ENCODE peak calls at places on chromosomes 12 and 14, in nine cellular contexts. K is effector memory CD4-positive, alpha-beta T cell; G is thyroid gland; W is PC-3; B is left lung; C is neuronal stem cell; H is transverse colon; U is body of pancreas; R is Panc1. P is an unnamed sample.

GRCh38 chr14:55103005-55103640 is 25.9 kb upstream of the LGALS3 start:
- DNase-seq in U (peak), K (peak), H (peak), G (peak), W (peak), B (peak), R (peak), C (peak), P (peak)

GRCh38 chr14:77044776-77045569 is 16.5 kb upstream of the IRF2BPL start:
- DNase-seq in W (peak), H (peak), K (no peak), C (no peak), G (no peak), U (peak), B (no peak), R (no peak), P (no peak)

GRCh38 chr12:49188916-49189367 is at the start of gene TUBA1A:
- DNase-seq in H (peak), U (peak), B (peak), K (peak), W (peak), G (peak), C (peak), R (peak), P (peak)

GRCh38 chr12:57216931-57217871 is 607 bp downstream of the NXPH4 start:
- DNase-seq in G (no peak), K (peak), C (no peak), W (peak), R (no peak), B (no peak), U (peak), H (no peak), P (no peak)

GRCh38 chr12:98154850-98155249 is 360.5 kb upstream of the TMPO start:
- DNase-seq in B (peak), G (peak), H (no peak), U (peak), C (peak), W (peak), K (no peak), R (no peak), P (no peak)

GRCh38 chr14:94173471-94173884 is 644 bp upstream of the PPP4R4 start:
- DNase-seq in W (no peak), B (peak), G (peak), R (no peak), H (peak), U (peak), C (no peak), K (no peak), P (no peak)

GRCh38 chr14:56055521-56055920 is 62.7 kb upstream of the PELI2 start:
- DNase-seq in G (no peak), K (no peak), U (no peak), C (no peak), W (no peak), B (no peak), H (no peak), R (no peak), P (no peak)

GRCh38 chr12:50214018-50214417 is 46.8 kb upstream of the CERS5 start:
- DNase-seq in G (no peak), R (no peak), B (no peak), H (no peak), K (no peak), U (no peak), C (no peak), W (no peak), P (no peak)

GRCh38 chr12:132557291-132557968 is 53.0 kb downstream of the LRCOL1 start:
- DNase-seq in K (no peak), R (no peak), C (no peak), H (no peak), G (no peak), B (no peak), W (no peak), U (no peak), P (no peak)

GRCh38 chr12:111022386-111022785 is 102.0 kb upstream of the MYL2 start:
- DNase-seq in U (no peak), R (no peak), K (no peak), B (no peak), C (no peak), G (no peak), H (no peak), W (no peak), P (no peak)

GRCh38 chr12:104738371-104738710 is 219.7 kb downstream of the SLC41A2 start:
- DNase-seq in W (no peak), G (peak), C (no peak), K (no peak), R (no peak), H (no peak), U (no peak), B (no peak), P (peak)

GRCh38 chr12:104737113-104737512 is 221.0 kb downstream of the SLC41A2 start:
- DNase-seq in W (no peak), C (no peak), H (no peak), K (no peak), R (no peak), U (no peak), G (no peak), B (no peak), P (no peak)

GRCh38 chr12:104738841-104739642 is 219.0 kb downstream of the SLC41A2 start:
- DNase-seq in R (no peak), H (no peak), G (peak), K (no peak), B (no peak), W (no peak), C (no peak), U (no peak), P (no peak)

GRCh38 chr12:104736307-104736706 is 221.8 kb downstream of the SLC41A2 start:
- DNase-seq in K (no peak), G (peak), C (no peak), W (no peak), R (no peak), U (no peak), H (no peak), B (no peak), P (no peak)

GRCh38 chr12:104737682-104738370 is 220.3 kb downstream of the SLC41A2 start:
- DNase-seq in U (no peak), G (no peak), C (no peak), R (no peak), B (no peak), K (no peak), H (no peak), W (no peak), P (no peak)
- H3K27ac ChIP-seq in U (no peak), G (peak), C (no peak), R (no peak), B (no peak), K (no peak), H (no peak), W (no peak), P (peak)

GRCh38 chr14:75522224-75522764 is at the start of gene BATF:
- DNase-seq in B (peak), W (no peak), K (peak), U (no peak), R (no peak), C (no peak), G (no peak), H (peak), P (no peak)
- H3K27ac ChIP-seq in B (peak), W (no peak), K (peak), U (no peak), R (no peak), C (no peak), G (peak), H (peak), P (no peak)

DNA sequence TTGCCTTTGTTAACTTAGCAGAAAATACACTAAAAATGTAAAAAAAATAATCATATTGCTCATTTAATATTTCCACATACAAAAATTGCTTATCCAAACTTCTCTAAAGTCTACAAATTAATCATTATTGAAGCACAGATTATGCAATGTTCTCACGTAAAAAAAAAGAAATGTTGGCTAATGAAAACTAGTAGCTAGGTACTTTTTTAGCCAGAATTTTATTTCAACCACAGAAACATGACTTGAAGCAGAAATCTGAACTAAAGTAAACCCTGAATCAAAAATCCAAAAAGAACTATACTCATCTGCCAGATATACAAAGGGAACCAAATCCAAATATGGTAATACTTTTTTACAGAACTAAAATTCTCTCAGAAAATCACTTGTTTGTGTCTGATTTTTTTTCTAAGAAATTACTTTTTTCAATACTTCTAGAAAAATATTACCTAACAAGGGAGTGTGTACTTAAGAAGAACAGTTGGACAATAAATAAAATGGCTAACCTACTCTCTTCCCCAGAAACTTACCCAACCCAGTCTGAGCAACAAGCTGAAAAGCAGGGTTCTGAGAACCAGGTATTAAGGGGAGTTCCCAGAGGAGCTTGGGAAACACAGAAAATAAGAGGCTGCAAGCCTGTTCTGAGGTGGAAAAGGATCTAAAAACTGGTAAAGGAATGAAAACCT is 78.4 kb upstream of the RAP1B start:
- DNase-seq in R (no peak), K (no peak), G (no peak), H (no peak), U (no peak), W (no peak), B (no peak), C (no peak), P (no peak)
- H3K27ac ChIP-seq in R (peak), K (no peak), G (no peak), H (peak), U (no peak), W (no peak), B (no peak), C (no peak), P (no peak)

GRCh38 chr14:68389973-68390372 is 402.9 kb downstream of the ZFP36L1 start:
- DNase-seq in B (no peak), R (no peak), W (no peak), K (no peak), G (no peak), H (no peak), C (no peak), U (no peak), P (no peak)

GRCh38 chr14:68392393-68393085 is 400.3 kb downstream of the ZFP36L1 start:
- DNase-seq in W (no peak), U (peak), B (peak), K (no peak), H (peak), G (peak), C (peak), R (no peak), P (no peak)

GRCh38 chr14:68391292-68392014 is 401.4 kb downstream of the ZFP36L1 start:
- DNase-seq in G (no peak), H (no peak), C (no peak), U (no peak), B (no peak), W (no peak), R (no peak), K (no peak), P (no peak)

GRCh38 chr14:68393178-68393763 is 399.6 kb downstream of the ZFP36L1 start:
- DNase-seq in G (no peak), K (no peak), R (no peak), C (peak), U (no peak), H (no peak), W (no peak), B (no peak), P (no peak)

DNA sequence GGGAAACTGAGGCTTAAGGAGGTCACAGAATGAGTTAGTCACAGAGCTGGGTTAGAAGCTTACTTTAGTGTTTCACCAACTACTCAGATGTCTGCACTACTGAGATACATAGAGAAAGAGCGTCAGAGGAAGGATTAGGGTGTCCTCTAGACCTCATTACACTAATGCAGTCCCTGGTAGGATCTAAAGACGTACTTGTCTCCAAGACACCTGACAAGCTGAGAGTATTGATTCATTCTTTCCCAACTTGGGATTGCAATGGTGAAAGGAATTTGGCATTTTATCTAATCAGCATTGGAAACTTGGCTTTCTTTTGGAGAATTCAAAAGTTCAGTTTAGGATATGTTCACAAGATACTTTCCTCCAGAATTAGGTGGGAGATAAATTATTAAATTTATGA is 402.1 kb downstream of the ZFP36L1 start:
- DNase-seq in K (no peak), U (no peak), W (no peak), R (no peak), H (no peak), C (no peak), B (no peak), G (no peak), P (no peak)
- H3K27ac ChIP-seq in K (no peak), U (no peak), W (no peak), R (no peak), H (peak), C (no peak), B (no peak), G (peak), P (no peak)

GRCh38 chr14:34237677-34238076 is 224.4 kb downstream of the SPTSSA start:
- DNase-seq in B (no peak), C (no peak), U (no peak), H (no peak), R (no peak), W (no peak), G (no peak), K (no peak), P (no peak)

GRCh38 chr14:34234258-34234657 is 227.8 kb downstream of the SPTSSA start:
- DNase-seq in G (no peak), C (no peak), B (no peak), H (no peak), W (no peak), R (no peak), U (no peak), K (no peak), P (no peak)

GRCh38 chr14:34237098-34237497 is 224.9 kb downstream of the SPTSSA start:
- DNase-seq in K (no peak), B (no peak), C (no peak), G (no peak), U (no peak), W (peak), H (no peak), R (peak), P (peak)

GRCh38 chr14:34233619-34234018 is 228.4 kb downstream of the SPTSSA start:
- DNase-seq in W (no peak), B (no peak), C (no peak), R (no peak), G (no peak), H (no peak), U (no peak), K (no peak), P (no peak)

GRCh38 chr14:34235635-34236300 is 226.3 kb downstream of the SPTSSA start:
- DNase-seq in U (no peak), C (no peak), G (no peak), H (no peak), W (no peak), B (no peak), K (no peak), R (no peak), P (no peak)
- H3K27ac ChIP-seq in U (no peak), C (no peak), G (no peak), H (peak), W (no peak), B (no peak), K (no peak), R (no peak), P (no peak)

DNA sequence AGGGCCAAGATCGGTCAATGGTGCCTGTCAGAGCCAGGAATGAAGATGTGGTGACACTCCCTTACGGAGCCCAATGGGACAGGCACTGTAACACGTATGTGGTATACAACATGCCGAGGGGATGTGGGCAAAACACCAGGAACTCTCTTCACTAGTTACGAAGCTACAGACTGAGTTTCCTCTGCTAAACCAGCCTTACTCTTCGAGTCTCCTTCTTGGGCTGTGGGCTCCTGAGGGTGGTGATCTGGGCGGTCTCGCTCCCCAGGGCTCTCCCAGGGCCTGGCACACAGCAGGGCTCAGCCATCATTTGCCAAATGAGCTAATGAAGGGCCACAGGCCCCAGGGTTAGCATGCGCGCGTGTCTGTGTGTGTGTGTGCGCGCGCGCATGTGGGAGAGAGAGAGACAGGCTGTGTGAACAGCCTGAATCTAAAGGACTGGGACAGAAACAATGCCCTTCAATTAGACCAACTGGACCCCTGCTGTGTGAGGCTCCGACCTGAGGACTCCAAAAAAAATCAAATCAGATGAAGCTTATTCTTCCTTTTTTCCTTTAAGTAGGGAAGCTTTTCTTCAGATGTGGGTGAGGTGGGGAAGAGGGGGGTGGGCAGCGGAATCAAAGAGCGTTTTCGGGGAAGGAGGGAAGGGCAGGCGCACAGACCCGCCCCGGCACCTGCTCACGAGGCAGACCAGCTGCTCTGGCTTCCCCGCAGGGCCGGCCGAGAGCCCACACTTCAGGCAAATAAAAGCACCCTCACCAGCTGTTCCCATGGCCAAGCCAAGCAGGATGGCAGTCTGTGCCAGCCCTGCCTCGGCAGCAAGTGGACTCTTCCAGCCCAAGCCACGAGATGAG is 42.5 kb downstream of the CCDC88C start:
- DNase-seq in G (no peak), R (no peak), H (no peak), W (no peak), K (no peak), C (peak), B (no peak), U (peak), P (no peak)
- H3K27ac ChIP-seq in G (no peak), R (no peak), H (peak), W (no peak), K (peak), C (peak), B (no peak), U (peak), P (no peak)

GRCh38 chr14:22822017-22822618 is 6.9 kb upstream of the SLC7A7 start:
- DNase-seq in C (no peak), G (no peak), B (peak), U (no peak), R (no peak), K (no peak), W (no peak), H (no peak), P (no peak)
- H3K27ac ChIP-seq in C (no peak), G (peak), B (peak), U (peak), R (peak), K (no peak), W (no peak), H (peak), P (peak)

GRCh38 chr12:93380480-93381121 is 2.9 kb downstream of the NUDT4 start:
- DNase-seq in U (no peak), K (no peak), W (peak), G (no peak), R (no peak), C (no peak), B (no peak), H (no peak), P (no peak)
- H3K27ac ChIP-seq in U (no peak), K (no peak), W (no peak), G (peak), R (peak), C (no peak), B (peak), H (peak), P (peak)

DNA sequence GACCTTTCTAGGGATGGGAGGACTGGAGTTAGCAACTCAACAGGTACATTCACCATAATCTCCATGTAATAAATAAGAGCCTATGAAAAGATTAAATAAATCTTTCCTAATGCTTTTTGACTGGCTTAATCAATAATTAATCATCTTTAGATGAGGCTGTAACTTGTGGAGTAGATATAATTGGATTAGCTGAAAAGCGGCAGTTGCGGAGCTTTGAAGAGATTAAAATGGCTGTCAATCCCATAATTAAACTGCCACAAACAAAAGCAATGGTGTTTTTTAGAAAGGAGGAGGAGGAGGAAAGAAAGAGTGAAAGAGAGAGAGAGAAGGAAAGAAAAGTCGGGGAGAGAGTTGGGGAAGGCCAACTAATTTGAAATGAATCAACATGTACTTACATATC is 70.7 kb upstream of the TMEM263 start:
- DNase-seq in W (no peak), R (no peak), B (no peak), G (no peak), H (no peak), C (no peak), U (no peak), K (no peak), P (no peak)
- H3K27ac ChIP-seq in W (no peak), R (no peak), B (no peak), G (no peak), H (no peak), C (no peak), U (no peak), K (no peak), P (no peak)

GRCh38 chr12:92495108-92495507 is 207.7 kb upstream of the PLEKHG7 start:
- DNase-seq in K (no peak), B (no peak), G (no peak), U (no peak), W (no peak), H (no peak), C (no peak), R (no peak), P (no peak)

GRCh38 chr12:92496790-92497189 is 206.0 kb upstream of the PLEKHG7 start:
- DNase-seq in H (no peak), W (no peak), R (no peak), G (no peak), B (no peak), C (no peak), U (no peak), K (no peak), P (no peak)

GRCh38 chr12:92488735-92489134 is 214.1 kb upstream of the PLEKHG7 start:
- DNase-seq in K (no peak), R (no peak), C (no peak), G (no peak), B (no peak), U (no peak), H (no peak), W (no peak), P (no peak)

GRCh38 chr12:92492291-92492690 is 210.5 kb upstream of the PLEKHG7 start:
- DNase-seq in G (no peak), K (no peak), B (no peak), W (no peak), H (no peak), U (no peak), C (no peak), R (no peak), P (no peak)

GRCh38 chr12:92493816-92494215 is 209.0 kb upstream of the PLEKHG7 start:
- DNase-seq in U (no peak), W (no peak), K (no peak), C (no peak), B (no peak), R (no peak), G (no peak), H (no peak), P (no peak)
- H3K27ac ChIP-seq in U (no peak), W (no peak), K (no peak), C (no peak), B (no peak), R (no peak), G (no peak), H (no peak), P (no peak)

P was measured in epithelial cell of prostate.